ENCODE peak calls at places on chromosome 9, in five cellular contexts. P is chondrocyte, H is cardiac muscle cell, X is ovary, N is LoVo. D is an unnamed sample.

GRCh38 chr9:12702160-12702758 is 9.1 kb downstream of the TYRP1 start:
- DNase-seq in P (no peak), H (peak; percentile 66), X (no peak), N (peak; percentile 57), D (peak; percentile 83)

GRCh38 chr9:4987996-4988421 is 2.9 kb downstream of the JAK2 start:
- DNase-seq in P (no peak), H (peak; percentile 86), X (peak; percentile 36), N (peak; percentile 61), D (peak; percentile 83)

GRCh38 chr9:108257387-108257786 is 598.4 kb downstream of the ACTL7B start:
- DNase-seq in P (no peak), H (no peak), X (no peak), N (no peak), D (no peak)

GRCh38 chr9:2725929-2726328 is 8.6 kb downstream of the KCNV2 start:
- DNase-seq in P (no peak), H (no peak), X (no peak), N (no peak), D (no peak)

GRCh38 chr9:135093911-135094584 is 6.6 kb downstream of the OLFM1 start:
- DNase-seq in P (no peak), H (no peak), X (no peak), N (no peak), D (no peak)

GRCh38 chr9:105318729-105319513 is 74.5 kb downstream of the SLC44A1 start:
- DNase-seq in P (no peak), H (no peak), X (no peak), N (peak; percentile 83), D (no peak)

GRCh38 chr9:68947842-68948569 is 65.9 kb downstream of the PRKACG start:
- DNase-seq in P (no peak), H (no peak), X (no peak), N (no peak), D (no peak)

GRCh38 chr9:121870271-121870670 is 218.8 kb downstream of the DAB2IP start:
- DNase-seq in P (no peak), H (no peak), X (no peak), N (no peak), D (no peak)

GRCh38 chr9:136576269-136576626 is 30.4 kb upstream of the NOTCH1 start:
- DNase-seq in P (no peak), H (no peak), X (no peak), N (no peak), D (no peak)

GRCh38 chr9:83154087-83154736 is 91.3 kb upstream of the RASEF start:
- DNase-seq in P (no peak), H (no peak), X (no peak), N (no peak), D (no peak)

GRCh38 chr9:107485451-107486043 is 4.0 kb downstream of the KLF4 start:
- DNase-seq in P (no peak), H (no peak), X (peak; percentile 41), N (no peak), D (no peak)

GRCh38 chr9:82810902-82811301 is 252.0 kb downstream of the RASEF start:
- DNase-seq in P (no peak), H (no peak), X (no peak), N (peak; percentile 54), D (peak; percentile 2)

GRCh38 chr9:137679249-137679648 is 60.4 kb downstream of the EHMT1 start:
- DNase-seq in P (no peak), H (no peak), X (no peak), N (no peak), D (no peak)

GRCh38 chr9:121269888-121270254 is 1.9 kb downstream of the GSN start:
- DNase-seq in P (no peak), H (no peak), X (no peak), N (no peak), D (no peak)

GRCh38 chr9:76904661-76905457 is 1.1 kb downstream of the PRUNE2 start:
- DNase-seq in P (no peak), H (no peak), X (no peak), N (no peak), D (no peak)

GRCh38 chr9:104177003-104177611 is 83.0 kb downstream of the SMC2 start:
- DNase-seq in P (no peak), H (peak; percentile 28), X (no peak), N (peak; percentile 46), D (peak; percentile 4)

D was measured in dermis microvascular lymphatic vessel endothelial cell.